ENCODE peak calls at places on chromosomes 11 and 22, in four cellular contexts. T, Q, A and I are unnamed samples.

GRCh38 chr22:50605349-50606074 is 4.9 kb downstream of the MAPK8IP2 start:
- DNase-seq in T (no peak), Q (no peak), A (no peak), I (no peak)

GRCh38 chr22:34236527-34236926 is 316.3 kb upstream of the LARGE1 start:
- DNase-seq in T (no peak), Q (no peak), A (no peak), I (no peak)

GRCh38 chr11:61885784-61886580 is 5.4 kb downstream of the FADS3 start:
- DNase-seq in T (no peak), Q (no peak), A (no peak), I (no peak)

GRCh38 chr11:99791354-99791753 is 770.6 kb downstream of the CNTN5 start:
- DNase-seq in T (no peak), Q (no peak), A (no peak), I (no peak)

GRCh38 chr11:67675058-67675747 is 780 bp upstream of the ALDH3B2 start:
- DNase-seq in T (no peak), Q (no peak), A (no peak), I (no peak)

GRCh38 chr11:71339178-71339881 is 87.0 kb upstream of the SHANK2 start:
- DNase-seq in T (no peak), Q (no peak), A (no peak), I (no peak)

GRCh38 chr22:29706991-29707390 is 12.8 kb upstream of the CABP7 start:
- DNase-seq in T (no peak), Q (no peak), A (no peak), I (no peak)

GRCh38 chr22:43537019-43537585 is 125.3 kb downstream of the MPPED1 start:
- DNase-seq in T (peak), Q (no peak), A (no peak), I (no peak)

GRCh38 chr11:131418214-131418613 is 47.8 kb downstream of the NTM start:
- DNase-seq in T (no peak), Q (no peak), A (no peak), I (no peak)

GRCh38 chr11:34860518-34860917 is 55.7 kb downstream of the APIP start:
- DNase-seq in T (no peak), Q (no peak), A (no peak), I (no peak)

GRCh38 chr22:35834080-35834479 is 116.4 kb downstream of the APOL5 start:
- DNase-seq in T (no peak), Q (no peak), A (peak), I (no peak)

GRCh38 chr22:46854125-46854870 is 91.8 kb downstream of the TBC1D22A start:
- DNase-seq in T (peak), Q (no peak), A (peak), I (peak)

GRCh38 chr11:82936261-82936660 is 34.7 kb downstream of the DDIAS start:
- DNase-seq in T (no peak), Q (no peak), A (peak), I (peak)

GRCh38 chr11:14969922-14970323 is 2.2 kb downstream of the CALCA start:
- DNase-seq in T (peak), Q (no peak), A (peak), I (peak)

GRCh38 chr11:68677432-68677831 is 6.9 kb upstream of the GAL start:
- DNase-seq in T (peak), Q (no peak), A (peak), I (peak)

GRCh38 chr11:45994421-45995341 is 72.2 kb downstream of the LARGE2 start:
- DNase-seq in T (peak), Q (no peak), A (no peak), I (peak)

GRCh38 chr11:101441747-101442146 is 142.1 kb downstream of the TRPC6 start:
- DNase-seq in T (no peak), Q (no peak), A (no peak), I (no peak)

GRCh38 chr22:19869497-19870152 is 15.0 kb upstream of the GNB1L start:
- DNase-seq in T (no peak), Q (no peak), A (no peak), I (no peak)

GRCh38 chr11:27174026-27174425 is 133.4 kb downstream of the BBOX1 start:
- DNase-seq in T (no peak), Q (no peak), A (no peak), I (no peak)

GRCh38 chr11:121661796-121662508 is 209.2 kb upstream of the SORL1-AS1 start:
- DNase-seq in T (no peak), Q (no peak), A (peak), I (peak)

GRCh38 chr11:63858628-63859550 is 20.0 kb downstream of the MARK2 start:
- DNase-seq in T (no peak), Q (no peak), A (peak), I (peak)

GRCh38 chr11:100152751-100153150 is 534.3 kb upstream of the ARHGAP42 start:
- DNase-seq in T (no peak), Q (no peak), A (no peak), I (no peak)

GRCh38 chr11:117928818-117929567 is at the start of gene TMPRSS13:
- DNase-seq in T (no peak), Q (no peak), A (no peak), I (no peak)

GRCh38 chr22:25853078-25853477 is 111.1 kb downstream of the MYO18B start:
- DNase-seq in T (peak), Q (no peak), A (no peak), I (no peak)

GRCh38 chr11:64853709-64854108 is 9.3 kb upstream of the CDC42BPG start:
- DNase-seq in T (no peak), Q (no peak), A (no peak), I (no peak)

GRCh38 chr11:115959098-115959497 is 454.9 kb upstream of the CADM1 start:
- DNase-seq in T (no peak), Q (no peak), A (no peak), I (no peak)

GRCh38 chr22:29205598-29206371 is at the start of gene EMID1:
- DNase-seq in T (peak), Q (no peak), A (peak), I (peak)

GRCh38 chr11:67387074-67387473 is 4.7 kb upstream of the RAD9A start:
- DNase-seq in T (no peak), Q (no peak), A (no peak), I (no peak)

GRCh38 chr11:95661159-95661558 is 128.4 kb downstream of the FAM76B start:
- DNase-seq in T (no peak), Q (no peak), A (no peak), I (peak)

GRCh38 chr11:125446279-125446678 is 49.8 kb downstream of the FEZ1 start:
- DNase-seq in T (no peak), Q (no peak), A (no peak), I (no peak)

GRCh38 chr11:123405123-123405592 is 24.9 kb upstream of the GRAMD1B start:
- DNase-seq in T (no peak), Q (no peak), A (no peak), I (no peak)
- TF ChIP-seq FOS in T (no peak), Q (no peak), A (no peak), I (no peak)

GRCh38 chr22:21044931-21045584 is 688 bp upstream of the LRRC74B start:
- DNase-seq in T (peak), Q (no peak), A (no peak), I (peak)
- H3K9ac ChIP-seq in T (no peak), Q (no peak), A (no peak), I (peak)

DNA sequence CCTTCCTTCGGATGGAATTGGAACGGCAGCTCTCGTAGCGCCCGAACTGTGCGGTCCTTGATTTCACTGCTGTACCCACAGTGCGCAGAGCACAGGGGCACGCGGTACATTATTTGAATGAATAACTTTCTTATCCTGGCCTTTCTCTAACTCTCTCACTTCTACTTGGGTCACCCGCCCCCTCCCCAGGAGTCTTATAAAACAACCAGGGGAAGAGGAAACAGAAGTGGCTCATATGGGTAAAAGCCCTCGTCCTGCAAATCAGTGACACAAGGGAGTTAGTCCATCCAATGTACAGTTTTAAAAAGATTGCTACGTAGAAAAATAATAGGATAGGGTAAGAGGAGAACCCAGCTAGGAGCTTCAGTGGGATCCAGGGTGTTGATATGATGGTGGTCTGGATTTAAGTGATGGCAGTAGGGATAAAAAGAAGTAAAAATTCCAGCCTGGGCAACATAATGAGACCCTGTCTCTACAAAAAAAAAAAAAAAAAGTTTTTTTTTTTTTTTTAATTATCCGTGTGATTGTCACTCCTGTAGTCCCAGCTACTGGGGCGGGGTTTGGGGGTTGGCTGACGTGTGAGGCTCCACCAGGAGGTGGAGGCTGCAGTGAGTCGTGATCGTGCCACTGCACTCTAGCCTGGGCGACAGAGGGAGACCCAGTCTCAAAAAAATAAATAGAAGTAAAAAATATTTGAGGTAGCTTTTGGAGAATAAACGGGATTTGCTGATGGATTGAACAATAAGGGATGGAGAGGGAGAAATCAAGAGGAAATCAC is 7.1 kb upstream of the L3MBTL2 start:
- DNase-seq in T (peak), Q (no peak), A (peak), I (no peak)
- TF ChIP-seq FOS in T (no peak), Q (no peak), A (no peak), I (no peak)

GRCh38 chr11:3022982-3023381 is 30.9 kb upstream of the NAP1L4 start:
- DNase-seq in T (no peak), Q (no peak), A (no peak), I (peak)
- H3K9ac ChIP-seq in T (no peak), Q (no peak), A (no peak), I (no peak)

GRCh38 chr11:23143031-23143430 is 282.8 kb upstream of the CCDC179 start:
- DNase-seq in T (no peak), Q (no peak), A (no peak), I (peak)

GRCh38 chr11:23134627-23135026 is 274.4 kb upstream of the CCDC179 start:
- DNase-seq in T (no peak), Q (no peak), A (no peak), I (no peak)

DNA sequence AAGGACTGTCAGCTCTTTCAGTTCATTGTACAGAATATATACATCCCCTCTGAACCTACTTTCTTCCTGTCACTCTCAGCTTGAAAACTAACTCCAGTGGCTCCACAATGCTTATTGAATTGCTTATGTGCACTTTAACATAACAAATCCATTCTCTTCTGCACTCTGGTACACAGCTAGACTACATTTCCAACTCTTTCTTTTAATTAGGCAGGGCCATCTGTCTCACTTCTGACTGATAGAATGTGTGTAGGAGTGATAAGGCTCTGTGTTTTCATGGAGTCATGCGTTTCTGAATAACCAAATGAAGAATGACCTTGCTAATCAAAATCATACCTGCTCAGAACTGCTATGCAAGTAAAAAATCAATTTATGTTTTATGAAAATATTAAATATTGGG is 278.5 kb upstream of the CCDC179 start:
- DNase-seq in T (no peak), Q (no peak), A (no peak), I (no peak)
- TF ChIP-seq FOS in T (no peak), Q (no peak), A (no peak), I (no peak)